ENCODE peak calls at places on chromosomes 16 and 17, in four cellular contexts. One of them, this sample, is unnamed.

GRCh38 chr16:4945560-4946502 is 8.9 kb upstream of the PPL start:
- DNase-seq in ELR: peak
- DNase-seq in hepatic stellate cell: no peak
- DNase-seq in AG10803: peak
- DNase-seq in this sample: no peak

GRCh38 chr17:4389079-4389478 is 22.6 kb upstream of the UBE2G1 start:
- DNase-seq in ELR: no peak
- DNase-seq in hepatic stellate cell: no peak
- DNase-seq in AG10803: no peak
- DNase-seq in this sample: no peak

GRCh38 chr17:81222906-81223757 is at the start of gene CEP131:
- DNase-seq in ELR: peak
- DNase-seq in hepatic stellate cell: peak
- DNase-seq in AG10803: peak
- DNase-seq in this sample: peak

GRCh38 chr17:37614391-37614790 is 5.2 kb upstream of the SYNRG start:
- DNase-seq in ELR: peak
- DNase-seq in hepatic stellate cell: peak
- DNase-seq in AG10803: peak
- DNase-seq in this sample: no peak

GRCh38 chr16:3256876-3257465 is 538 bp upstream of the MEFV start:
- DNase-seq in ELR: peak
- DNase-seq in hepatic stellate cell: no peak
- DNase-seq in AG10803: peak
- DNase-seq in this sample: no peak

GRCh38 chr16:58843675-58844074 is 109.6 kb upstream of the GOT2 start:
- DNase-seq in ELR: peak
- DNase-seq in hepatic stellate cell: peak
- DNase-seq in AG10803: peak
- DNase-seq in this sample: peak

GRCh38 chr16:84095466-84095865 is 21.3 kb downstream of the MBTPS1 start:
- DNase-seq in ELR: no peak
- DNase-seq in hepatic stellate cell: no peak
- DNase-seq in AG10803: no peak
- DNase-seq in this sample: no peak

GRCh38 chr17:74840500-74840899 is 19.2 kb downstream of the GRIN2C start:
- DNase-seq in ELR: no peak
- DNase-seq in hepatic stellate cell: no peak
- DNase-seq in AG10803: no peak
- DNase-seq in this sample: no peak

GRCh38 chr17:42436401-42436800 is 13.3 kb upstream of the CAVIN1 start:
- DNase-seq in ELR: peak
- DNase-seq in hepatic stellate cell: peak
- DNase-seq in AG10803: peak
- DNase-seq in this sample: no peak

GRCh38 chr16:74107795-74108610 is 188.6 kb upstream of the PSMD7 start:
- DNase-seq in ELR: peak
- DNase-seq in hepatic stellate cell: no peak
- DNase-seq in AG10803: peak
- DNase-seq in this sample: peak

GRCh38 chr16:30722443-30722842 is 23.5 kb downstream of the SRCAP start:
- DNase-seq in ELR: no peak
- DNase-seq in hepatic stellate cell: no peak
- DNase-seq in AG10803: no peak
- DNase-seq in this sample: no peak

GRCh38 chr16:2883027-2883846 is at the start of gene FLYWCH2:
- DNase-seq in ELR: peak
- DNase-seq in hepatic stellate cell: peak
- DNase-seq in AG10803: peak
- DNase-seq in this sample: peak

GRCh38 chr16:19005561-19006445 is 22.1 kb downstream of the TMC7 start:
- DNase-seq in ELR: peak
- DNase-seq in hepatic stellate cell: no peak
- DNase-seq in AG10803: peak
- DNase-seq in this sample: no peak

GRCh38 chr17:57954421-57955182 is 610 bp downstream of the CUEDC1 start:
- DNase-seq in ELR: peak
- DNase-seq in hepatic stellate cell: peak
- DNase-seq in AG10803: peak
- DNase-seq in this sample: peak

GRCh38 chr16:57525761-57526160 is 10.6 kb downstream of the CCDC102A start:
- DNase-seq in ELR: no peak
- DNase-seq in hepatic stellate cell: no peak
- DNase-seq in AG10803: no peak
- DNase-seq in this sample: no peak

GRCh38 chr17:31564883-31565297 is 173.4 kb downstream of the RAB11FIP4 start:
- DNase-seq in ELR: peak
- DNase-seq in hepatic stellate cell: no peak
- DNase-seq in AG10803: peak
- DNase-seq in this sample: no peak

GRCh38 chr17:59858167-59858790 is 34.5 kb downstream of the TUBD1 start:
- DNase-seq in ELR: no peak
- DNase-seq in hepatic stellate cell: no peak
- DNase-seq in AG10803: peak
- DNase-seq in this sample: no peak

GRCh38 chr17:39579318-39580081 is 28.2 kb downstream of the NEUROD2 start:
- DNase-seq in ELR: no peak
- DNase-seq in hepatic stellate cell: no peak
- DNase-seq in AG10803: no peak
- DNase-seq in this sample: no peak

GRCh38 chr16:17439580-17439979 is 31.2 kb downstream of the XYLT1 start:
- DNase-seq in ELR: no peak
- DNase-seq in hepatic stellate cell: no peak
- DNase-seq in AG10803: no peak
- DNase-seq in this sample: no peak

GRCh38 chr16:88759245-88759975 is 25.6 kb downstream of the PIEZO1 start:
- DNase-seq in ELR: no peak
- DNase-seq in hepatic stellate cell: peak
- DNase-seq in AG10803: no peak
- DNase-seq in this sample: no peak

GRCh38 chr17:50562266-50563094 is 2.0 kb downstream of the CACNA1G start:
- DNase-seq in ELR: no peak
- DNase-seq in hepatic stellate cell: no peak
- DNase-seq in AG10803: no peak
- DNase-seq in this sample: no peak

GRCh38 chr17:75615301-75615700 is 17.9 kb upstream of the SMIM5 start:
- DNase-seq in ELR: no peak
- DNase-seq in hepatic stellate cell: no peak
- DNase-seq in AG10803: no peak
- DNase-seq in this sample: no peak

GRCh38 chr17:81983011-81983638 is 5.7 kb downstream of the ASPSCR1 start:
- DNase-seq in ELR: no peak
- DNase-seq in hepatic stellate cell: no peak
- DNase-seq in AG10803: no peak
- DNase-seq in this sample: no peak

GRCh38 chr16:13992322-13992721 is 72.4 kb downstream of the ERCC4 start:
- DNase-seq in ELR: no peak
- DNase-seq in hepatic stellate cell: no peak
- DNase-seq in AG10803: no peak
- DNase-seq in this sample: no peak

GRCh38 chr16:977096-977701 is 4.4 kb upstream of the SOX8 start:
- DNase-seq in ELR: no peak
- DNase-seq in hepatic stellate cell: no peak
- DNase-seq in AG10803: no peak
- DNase-seq in this sample: no peak